ENCODE peak calls at places on chromosomes 13 and 19, in seven cellular contexts. O is iris pigment epithelial cell; T is NCI-H1105; R is activated T-helper 1 cell treated with Interleukin-2 at 50 U/mL for 16 hours; X is A549; C is nephron progenitor cell; P is activated CD8-positive, alpha-beta T cell treated with anti-CD3 and anti-CD28 coated beads, Interleukin-2, amount 10 ng/mL, durations not matched to agents 7 days and 5 days. F is an unnamed sample.

GRCh38 chr19:29598496-29598895 is 7.6 kb upstream of the POP4 start:
- DNase-seq in O (no peak), T (no peak), R (no peak), X (no peak), C (no peak), P (no peak), F (no peak)

GRCh38 chr13:96982672-96983071 is 11.6 kb downstream of the OXGR1 start:
- DNase-seq in O (peak; percentile 26), T (no peak), R (no peak), X (no peak), C (no peak), P (no peak), F (peak; percentile 28)

GRCh38 chr19:29075149-29075548 is 137.8 kb downstream of the UQCRFS1 start:
- DNase-seq in O (no peak), T (no peak), R (no peak), X (no peak), C (no peak), P (no peak), F (no peak)

GRCh38 chr13:30864352-30865130 is 41.5 kb upstream of the MEDAG start:
- DNase-seq in O (peak; percentile 97), T (no peak), R (no peak), X (no peak), C (no peak), P (no peak), F (peak; percentile 89)

GRCh38 chr13:43132228-43132627 is 108.8 kb downstream of the DNAJC15 start:
- DNase-seq in O (peak; percentile 65), T (no peak), R (no peak), X (peak; percentile 22), C (no peak), P (no peak), F (peak; percentile 70)

GRCh38 chr19:55146648-55147218 is 2.3 kb downstream of the TNNT1 start:
- DNase-seq in O (no peak), T (peak; percentile 79), R (no peak), X (peak; percentile 85), C (peak; percentile 57), P (no peak), F (peak; percentile 54)

GRCh38 chr19:36041831-36042230 is 9.2 kb upstream of the CLIP3 start:
- DNase-seq in O (peak; percentile 93), T (no peak), R (no peak), X (peak; percentile 72), C (no peak), P (no peak), F (no peak)

GRCh38 chr13:30319130-30319529 is 11.8 kb upstream of the KATNAL1 start:
- DNase-seq in O (no peak), T (no peak), R (no peak), X (no peak), C (no peak), P (no peak), F (peak; percentile 47)

GRCh38 chr19:35495107-35496064 is 5.1 kb upstream of the KRTDAP start:
- DNase-seq in O (peak; percentile 67), T (peak; percentile 44), R (peak; percentile 37), X (peak; percentile 81), C (peak; percentile 74), P (peak; percentile 69), F (peak; percentile 46)

GRCh38 chr19:10691178-10691881 is 9.9 kb upstream of the QTRT1 start:
- DNase-seq in O (no peak), T (no peak), R (no peak), X (no peak), C (no peak), P (no peak), F (no peak)

GRCh38 chr13:28239374-28239773 is 101.0 kb downstream of the PAN3 start:
- DNase-seq in O (peak; percentile 67), T (no peak), R (no peak), X (no peak), C (no peak), P (no peak), F (peak; percentile 0)

GRCh38 chr19:1211494-1212234 is 6.1 kb downstream of the STK11 start:
- DNase-seq in O (no peak), T (no peak), R (no peak), X (peak; percentile 47), C (peak; percentile 43), P (no peak), F (no peak)

GRCh38 chr13:80753951-80754350 is 413.0 kb upstream of the SPRY2 start:
- DNase-seq in O (peak; percentile 5), T (no peak), R (no peak), X (no peak), C (no peak), P (no peak), F (no peak)

GRCh38 chr13:28494861-28495585 is at the start of gene FLT1:
- DNase-seq in O (peak; percentile 62), T (no peak), R (no peak), X (no peak), C (peak; percentile 71), P (peak; percentile 46), F (peak; percentile 28)

GRCh38 chr13:59103004-59103768 is 1060.5 kb downstream of the DIAPH3 start:
- DNase-seq in O (peak; percentile 88), T (peak; percentile 88), R (no peak), X (no peak), C (no peak), P (no peak), F (peak; percentile 45)

GRCh38 chr13:112711528-112712265 is 21.9 kb downstream of the ATP11A start:
- DNase-seq in O (peak; percentile 91), T (no peak), R (no peak), X (peak; percentile 80), C (peak; percentile 45), P (no peak), F (peak; percentile 94)

GRCh38 chr19:41261474-41262190 is 2.5 kb upstream of the HNRNPUL1 start:
- DNase-seq in O (no peak), T (no peak), R (no peak), X (no peak), C (no peak), P (no peak), F (no peak)

GRCh38 chr13:111460548-111461444 is 140.4 kb downstream of the TEX29 start:
- DNase-seq in O (peak; percentile 27), T (peak; percentile 91), R (no peak), X (peak; percentile 32), C (peak; percentile 47), P (peak; percentile 27), F (peak; percentile 46)

GRCh38 chr19:20787766-20788165 is 11.7 kb downstream of the ZNF66 start:
- DNase-seq in O (peak; percentile 28), T (no peak), R (no peak), X (no peak), C (no peak), P (no peak), F (no peak)

GRCh38 chr19:43300876-43301765 is 31.8 kb upstream of the PSG9 start:
- DNase-seq in O (no peak), T (no peak), R (no peak), X (no peak), C (no peak), P (no peak), F (peak; percentile 91)

GRCh38 chr13:30496147-30496546 is 30.4 kb upstream of the HMGB1 start:
- DNase-seq in O (no peak), T (no peak), R (no peak), X (no peak), C (no peak), P (no peak), F (no peak)

GRCh38 chr19:55385236-55385748 is 440 bp upstream of the RPL28 start:
- DNase-seq in O (peak; percentile 96), T (peak; percentile 97), R (peak; percentile 88), X (peak; percentile 97), C (peak; percentile 98), P (peak; percentile 98), F (peak; percentile 96)

GRCh38 chr19:50362656-50363424 is 2.6 kb downstream of the NAPSA start:
- DNase-seq in O (no peak), T (no peak), R (no peak), X (no peak), C (no peak), P (no peak), F (no peak)

GRCh38 chr19:35671818-35672217 is 5.5 kb downstream of the UPK1A start:
- DNase-seq in O (peak; percentile 45), T (no peak), R (no peak), X (no peak), C (no peak), P (no peak), F (no peak)

GRCh38 chr13:76921516-76921915 is 26.8 kb upstream of the ACOD1 start:
- DNase-seq in O (no peak), T (no peak), R (no peak), X (no peak), C (no peak), P (no peak), F (peak; percentile 34)

GRCh38 chr19:54191671-54192453 is 754 bp downstream of the TSEN34 start:
- DNase-seq in O (peak; percentile 55), T (no peak), R (no peak), X (peak; percentile 52), C (no peak), P (no peak), F (no peak)

GRCh38 chr19:5205937-5206750 is 134.5 kb downstream of the PTPRS start:
- DNase-seq in O (no peak), T (no peak), R (no peak), X (no peak), C (no peak), P (no peak), F (no peak)

GRCh38 chr19:40601061-40601973 is at the start of gene LTBP4:
- DNase-seq in O (peak; percentile 51), T (no peak), R (peak; percentile 15), X (no peak), C (peak; percentile 60), P (peak; percentile 44), F (no peak)

GRCh38 chr13:29861694-29862110 is 11.3 kb upstream of the UBL3 start:
- DNase-seq in O (peak; percentile 80), T (no peak), R (no peak), X (peak; percentile 51), C (no peak), P (no peak), F (peak; percentile 91)

GRCh38 chr13:92842145-92842544 is 384.5 kb upstream of the GPC6 start:
- DNase-seq in O (peak; percentile 84), T (no peak), R (no peak), X (no peak), C (no peak), P (no peak), F (peak; percentile 75)

GRCh38 chr13:98270819-98271218 is 93.8 kb upstream of the RNF113B start:
- DNase-seq in O (no peak), T (no peak), R (no peak), X (no peak), C (no peak), P (no peak), F (no peak)

GRCh38 chr19:48513289-48514122 is 1.9 kb upstream of the LMTK3 start:
- DNase-seq in O (peak; percentile 74), T (peak; percentile 85), R (peak; percentile 50), X (peak; percentile 92), C (peak; percentile 72), P (peak; percentile 86), F (peak; percentile 80)

GRCh38 chr19:43618921-43619261 is 538 bp downstream of the ZNF428 start:
- DNase-seq in O (no peak), T (peak; percentile 34), R (no peak), X (peak; percentile 62), C (no peak), P (peak; percentile 73), F (no peak)

GRCh38 chr13:73850104-73850898 is 283.9 kb downstream of the KLF12 start:
- DNase-seq in O (no peak), T (no peak), R (no peak), X (no peak), C (no peak), P (no peak), F (no peak)

GRCh38 chr19:16141043-16141442 is 2.4 kb upstream of the HSH2D start:
- DNase-seq in O (no peak), T (no peak), R (no peak), X (no peak), C (no peak), P (peak; percentile 40), F (no peak)

GRCh38 chr19:46287585-46287984 is 9.3 kb upstream of the HIF3A start:
- DNase-seq in O (peak; percentile 53), T (no peak), R (no peak), X (peak; percentile 52), C (no peak), P (no peak), F (peak; percentile 20)

GRCh38 chr13:52850396-52851152 is 2.1 kb upstream of the PCDH8 start:
- DNase-seq in O (peak; percentile 54), T (no peak), R (no peak), X (peak; percentile 46), C (peak; percentile 93), P (peak; percentile 64), F (peak; percentile 48)

GRCh38 chr19:30378701-30379100 is 6.5 kb downstream of the ZNF536 start:
- DNase-seq in O (no peak), T (no peak), R (no peak), X (no peak), C (no peak), P (no peak), F (no peak)

F was measured in M059J.